ENCODE peak calls at places on chromosomes 7 and 10, in six cellular contexts. One of them, this sample, is unnamed.

GRCh38 chr10:27784272-27784671 is 38.7 kb upstream of the MKX start:
- DNase-seq in substantia nigra: no peak
- DNase-seq in myocyte: no peak
- DNase-seq in Daoy: no peak
- DNase-seq in T1000: no peak
- DNase-seq in IMR-90: no peak
- DNase-seq in this sample: no peak

GRCh38 chr7:30237271-30237695 is 47.1 kb upstream of the ZNRF2 start:
- DNase-seq in substantia nigra: no peak
- DNase-seq in Daoy: no peak
- DNase-seq in T1000: no peak
- DNase-seq in myocyte: no peak
- DNase-seq in IMR-90: no peak
- DNase-seq in this sample: no peak

GRCh38 chr10:71437537-71438058 is 40.9 kb downstream of the CDH23 start:
- DNase-seq in substantia nigra: no peak
- DNase-seq in Daoy: no peak
- DNase-seq in IMR-90: no peak
- DNase-seq in T1000: no peak
- DNase-seq in myocyte: no peak
- DNase-seq in this sample: no peak

GRCh38 chr7:94612253-94612652 is 43.7 kb downstream of the SGCE start:
- DNase-seq in T1000: no peak
- DNase-seq in Daoy: no peak
- DNase-seq in IMR-90: no peak
- DNase-seq in myocyte: no peak
- DNase-seq in substantia nigra: no peak
- DNase-seq in this sample: no peak

GRCh38 chr10:5679606-5680005 is 5.0 kb upstream of the TASOR2 start:
- DNase-seq in Daoy: no peak
- DNase-seq in IMR-90: peak; percentile 77
- DNase-seq in myocyte: no peak
- DNase-seq in T1000: no peak
- DNase-seq in substantia nigra: no peak
- DNase-seq in this sample: no peak

GRCh38 chr10:120607016-120607709 is 150.1 kb downstream of the PLPP4 start:
- DNase-seq in Daoy: peak; percentile 55
- DNase-seq in T1000: peak; percentile 29
- DNase-seq in myocyte: peak; percentile 1
- DNase-seq in substantia nigra: no peak
- DNase-seq in IMR-90: peak; percentile 7
- DNase-seq in this sample: no peak

GRCh38 chr10:58054881-58055280 is 212.8 kb downstream of the IPMK start:
- DNase-seq in myocyte: no peak
- DNase-seq in Daoy: no peak
- DNase-seq in substantia nigra: no peak
- DNase-seq in T1000: no peak
- DNase-seq in IMR-90: peak; percentile 27
- DNase-seq in this sample: no peak

GRCh38 chr7:128904381-128905197 is 5.9 kb downstream of the KCP start:
- DNase-seq in Daoy: peak; percentile 71
- DNase-seq in substantia nigra: no peak
- DNase-seq in IMR-90: peak; percentile 56
- DNase-seq in myocyte: peak; percentile 75
- DNase-seq in T1000: no peak
- DNase-seq in this sample: no peak

GRCh38 chr7:42549866-42550485 is 313.0 kb upstream of the GLI3 start:
- DNase-seq in IMR-90: no peak
- DNase-seq in myocyte: no peak
- DNase-seq in T1000: no peak
- DNase-seq in Daoy: peak; percentile 56
- DNase-seq in substantia nigra: no peak
- DNase-seq in this sample: no peak

GRCh38 chr10:48725708-48726107 is 41.0 kb downstream of the WDFY4 start:
- DNase-seq in IMR-90: no peak
- DNase-seq in Daoy: no peak
- DNase-seq in T1000: no peak
- DNase-seq in myocyte: no peak
- DNase-seq in substantia nigra: no peak
- DNase-seq in this sample: no peak

GRCh38 chr10:61452655-61453641 is at the start of gene TMEM26:
- DNase-seq in Daoy: no peak
- DNase-seq in substantia nigra: no peak
- DNase-seq in IMR-90: peak; percentile 30
- DNase-seq in myocyte: peak; percentile 49
- DNase-seq in T1000: no peak
- DNase-seq in this sample: no peak

GRCh38 chr10:77746313-77746712 is 108.7 kb upstream of the KCNMA1 start:
- DNase-seq in IMR-90: peak; percentile 63
- DNase-seq in Daoy: peak; percentile 70
- DNase-seq in substantia nigra: no peak
- DNase-seq in T1000: peak; percentile 27
- DNase-seq in myocyte: no peak
- DNase-seq in this sample: no peak

GRCh38 chr10:110774069-110775021 is 97.4 kb upstream of the PDCD4 start:
- DNase-seq in IMR-90: peak; percentile 70
- DNase-seq in substantia nigra: no peak
- DNase-seq in T1000: no peak
- DNase-seq in myocyte: peak; percentile 81
- DNase-seq in Daoy: peak; percentile 78
- DNase-seq in this sample: no peak

GRCh38 chr7:126426652-126427051 is 826.1 kb downstream of the GRM8 start:
- DNase-seq in myocyte: no peak
- DNase-seq in T1000: no peak
- DNase-seq in IMR-90: no peak
- DNase-seq in Daoy: no peak
- DNase-seq in substantia nigra: no peak
- DNase-seq in this sample: no peak

GRCh38 chr7:50851451-50851850 is 68.8 kb upstream of the GRB10 start:
- DNase-seq in myocyte: peak; percentile 31
- DNase-seq in Daoy: peak; percentile 74
- DNase-seq in T1000: no peak
- DNase-seq in substantia nigra: no peak
- DNase-seq in IMR-90: peak; percentile 54
- DNase-seq in this sample: no peak

This sample was measured in activated CD4-positive, alpha-beta T cell treated with anti-CD3 and anti-CD28 coated beads, Interleukin-2, amount 50 U/mL, for 1 hour.